ENCODE peak calls at places on chromosomes 2 and 18, in four cellular contexts. Y, S, R and E are unnamed samples.

GRCh38 chr2:238100821-238101771 is 956 bp downstream of the ESPNL start:
- DNase-seq in Y (no peak), S (no peak), R (no peak), E (no peak)

GRCh38 chr2:120594856-120595685 is 140.6 kb upstream of the GLI2 start:
- DNase-seq in Y (peak; percentile 59), S (no peak), R (peak; percentile 30), E (no peak)

GRCh38 chr2:101524811-101525430 is 50.0 kb upstream of the RFX8 start:
- DNase-seq in Y (no peak), S (peak; percentile 16), R (no peak), E (no peak)

GRCh38 chr18:36302676-36303075 is 5.2 kb downstream of the FHOD3 start:
- DNase-seq in Y (no peak), S (no peak), R (no peak), E (no peak)

GRCh38 chr2:233041722-233042323 is 9.4 kb downstream of the NEU2 start:
- DNase-seq in Y (no peak), S (no peak), R (no peak), E (no peak)

GRCh38 chr2:208406474-208407451 is at the start of gene PTH2R:
- DNase-seq in Y (peak; percentile 63), S (no peak), R (peak; percentile 24), E (peak; percentile 18)

GRCh38 chr2:228039752-228040534 is 141.5 kb downstream of the SPHKAP start:
- DNase-seq in Y (no peak), S (peak; percentile 41), R (peak; percentile 4), E (peak; percentile 28)

GRCh38 chr2:214706986-214707385 is 102.5 kb downstream of the BARD1 start:
- DNase-seq in Y (no peak), S (no peak), R (no peak), E (no peak)

GRCh38 chr2:235116885-235117492 is 165.2 kb downstream of the SH3BP4 start:
- DNase-seq in Y (no peak), S (peak; percentile 50), R (peak; percentile 10), E (no peak)

GRCh38 chr2:2147024-2147900 is 183.8 kb downstream of the MYT1L start:
- DNase-seq in Y (no peak), S (no peak), R (no peak), E (no peak)

GRCh38 chr2:48450936-48451602 is 78.9 kb upstream of the STON1 start:
- DNase-seq in Y (no peak), S (no peak), R (no peak), E (no peak)

GRCh38 chr2:113324684-113325160 is 46.0 kb upstream of the PAX8 start:
- DNase-seq in Y (peak; percentile 68), S (no peak), R (peak; percentile 88), E (peak; percentile 89)

GRCh38 chr2:70901235-70902066 is 34.2 kb upstream of the ATP6V1B1 start:
- DNase-seq in Y (peak; percentile 69), S (no peak), R (no peak), E (peak; percentile 35)

GRCh38 chr2:196277002-196277401 is 105.6 kb upstream of the STK17B start:
- DNase-seq in Y (no peak), S (no peak), R (peak; percentile 23), E (peak; percentile 31)

GRCh38 chr2:198004921-198005829 is 200.8 kb downstream of the PLCL1 start:
- DNase-seq in Y (no peak), S (no peak), R (no peak), E (no peak)

GRCh38 chr2:105747997-105748396 is 3.3 kb downstream of the NCK2 start:
- DNase-seq in Y (no peak), S (no peak), R (no peak), E (no peak)

GRCh38 chr2:227871375-227871788 is at the start of gene DAW1:
- DNase-seq in Y (peak; percentile 85), S (peak; percentile 21), R (peak; percentile 13), E (peak; percentile 66)

GRCh38 chr2:232142049-232142448 is 180.5 kb downstream of the DIS3L2 start:
- DNase-seq in Y (peak; percentile 44), S (peak; percentile 28), R (peak; percentile 36), E (peak; percentile 47)

GRCh38 chr2:217685255-217685605 is 317.6 kb downstream of the TNS1 start:
- DNase-seq in Y (peak; percentile 21), S (peak; percentile 65), R (no peak), E (peak; percentile 19)

GRCh38 chr2:101251844-101252407 is 760 bp upstream of the CNOT11 start:
- DNase-seq in Y (peak; percentile 46), S (peak; percentile 77), R (no peak), E (peak; percentile 37)

GRCh38 chr2:96156011-96156820 is 11.0 kb upstream of the DUSP2 start:
- DNase-seq in Y (no peak), S (no peak), R (no peak), E (no peak)

GRCh38 chr2:64632855-64633819 is 20.6 kb downstream of the SERTAD2 start:
- DNase-seq in Y (no peak), S (no peak), R (no peak), E (no peak)

GRCh38 chr2:206056286-206056685 is 29.7 kb downstream of the INO80D start:
- DNase-seq in Y (no peak), S (no peak), R (no peak), E (no peak)

GRCh38 chr2:69544951-69545350 is 98.6 kb downstream of the AAK1 start:
- DNase-seq in Y (no peak), S (no peak), R (no peak), E (no peak)

GRCh38 chr2:241801611-241802420 is 7.2 kb upstream of the NEU4 start:
- DNase-seq in Y (peak; percentile 55), S (no peak), R (peak; percentile 77), E (no peak)

GRCh38 chr2:160299540-160299939 is 99.5 kb upstream of the ITGB6 start:
- DNase-seq in Y (no peak), S (no peak), R (no peak), E (no peak)

DNA sequence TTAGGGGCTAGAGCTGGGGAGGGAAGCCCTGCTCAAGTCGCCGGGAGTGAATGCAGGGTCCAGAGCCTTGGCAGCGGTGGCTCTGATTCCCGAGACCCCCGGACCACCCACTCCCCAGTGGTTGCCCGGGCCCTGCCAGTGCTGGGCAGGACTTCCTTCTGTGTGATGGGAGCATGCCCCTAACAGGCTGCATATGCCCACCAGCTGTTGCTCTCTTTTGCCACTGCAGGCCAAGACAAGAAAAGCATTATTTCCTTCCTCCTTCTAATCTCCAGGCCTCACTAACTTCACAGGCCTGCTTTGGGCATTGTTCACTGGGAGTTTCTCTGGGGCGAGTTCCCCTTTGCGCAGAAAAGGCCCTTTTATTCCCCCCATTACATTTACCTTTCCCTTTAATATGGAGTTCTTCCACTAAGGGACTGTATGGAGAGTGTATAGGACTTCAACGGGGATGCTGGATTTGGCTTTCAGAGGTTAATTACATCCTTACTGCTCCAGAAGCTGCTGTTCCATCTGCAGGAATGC is 249.1 kb upstream of the SIX2 start:
- DNase-seq in Y (no peak), S (no peak), R (no peak), E (no peak)
- TF ChIP-seq ELF4 in Y (no peak), S (no peak), R (no peak), E (no peak)

GRCh38 chr2:165440367-165440766 is 29.1 kb upstream of the CSRNP3 start:
- DNase-seq in Y (no peak), S (no peak), R (no peak), E (no peak)
- TF ChIP-seq ELF4 in Y (no peak), S (no peak), R (no peak), E (no peak)

DNA sequence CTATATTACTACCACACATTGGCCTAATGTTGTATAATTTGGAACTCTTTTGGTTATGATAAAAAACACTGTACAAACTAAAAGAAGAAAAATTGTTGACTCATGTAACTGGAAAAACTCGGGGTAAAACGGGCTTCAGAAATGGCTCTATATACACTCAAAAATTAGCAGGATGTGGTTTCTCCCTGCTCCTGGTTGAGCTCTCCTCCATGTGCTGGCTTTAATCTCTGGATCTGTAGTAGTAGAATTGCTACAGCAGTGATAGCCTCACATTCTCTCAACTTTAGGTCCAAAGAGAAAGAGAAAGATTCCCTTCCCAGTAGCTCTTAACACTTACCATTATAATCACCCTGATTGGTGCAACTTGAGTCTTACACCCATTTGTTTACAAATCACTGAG is 274.9 kb upstream of the GALNT5 start:
- DNase-seq in Y (no peak), S (no peak), R (no peak), E (no peak)
- TF ChIP-seq ELF4 in Y (no peak), S (no peak), R (no peak), E (no peak)

GRCh38 chr18:48887294-48887904 is 63.4 kb downstream of the SMAD7 start:
- DNase-seq in Y (no peak), S (no peak), R (no peak), E (no peak)
- TF ChIP-seq ELF4 in Y (no peak), S (no peak), R (no peak), E (no peak)

GRCh38 chr2:106843910-106844250 is 42.1 kb downstream of the ST6GAL2 start:
- DNase-seq in Y (no peak), S (no peak), R (no peak), E (no peak)

GRCh38 chr2:106843001-106843909 is 42.7 kb downstream of the ST6GAL2 start:
- DNase-seq in Y (no peak), S (no peak), R (no peak), E (no peak)

GRCh38 chr2:106849253-106849652 is 36.7 kb downstream of the ST6GAL2 start:
- DNase-seq in Y (no peak), S (no peak), R (no peak), E (no peak)

GRCh38 chr2:106847366-106847765 is 38.6 kb downstream of the ST6GAL2 start:
- DNase-seq in Y (no peak), S (no peak), R (no peak), E (no peak)

DNA sequence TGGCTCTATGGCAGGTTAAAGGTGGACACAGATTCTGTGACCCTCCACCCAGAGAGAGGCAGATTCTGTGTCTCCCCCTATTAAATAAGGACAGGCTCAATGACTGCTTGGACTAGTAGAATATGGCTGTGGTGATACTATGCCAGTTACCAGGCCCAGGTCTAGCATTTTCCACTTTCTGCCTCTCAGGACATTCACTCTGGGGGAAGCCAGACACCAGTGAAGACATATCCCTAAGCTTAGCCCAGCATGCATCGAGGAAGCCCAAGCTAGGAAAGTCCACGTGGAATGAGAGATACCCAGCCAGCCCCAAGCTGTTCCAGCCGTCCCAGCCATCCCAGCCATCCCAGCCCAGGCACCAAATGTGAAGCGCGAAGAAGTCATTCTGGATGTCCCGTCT is 40.3 kb downstream of the ST6GAL2 start:
- DNase-seq in Y (no peak), S (no peak), R (no peak), E (no peak)
- TF ChIP-seq ELF4 in Y (no peak), S (no peak), R (no peak), E (no peak)

DNA sequence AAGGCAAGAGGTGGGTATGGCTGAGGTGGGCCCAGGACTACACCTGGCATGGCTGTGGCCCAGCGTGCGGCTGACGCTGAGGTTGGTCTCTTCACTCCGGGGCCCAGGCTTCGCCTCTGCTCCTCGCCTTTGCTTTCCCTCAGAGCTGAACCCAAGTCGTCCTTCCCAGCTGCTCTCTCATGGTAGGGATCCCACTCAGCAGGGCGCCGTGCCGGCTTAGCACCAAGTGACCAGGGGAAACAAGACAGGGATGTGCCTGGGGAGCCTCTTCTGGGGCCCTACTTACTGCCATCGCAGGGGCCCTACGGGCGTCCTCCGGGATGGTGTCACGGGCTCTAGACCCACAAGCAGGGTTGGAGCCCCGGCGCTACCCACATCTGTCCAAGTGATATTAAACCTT is 138.1 kb upstream of the ALKAL2 start:
- DNase-seq in Y (no peak), S (no peak), R (no peak), E (no peak)
- TF ChIP-seq ELF4 in Y (no peak), S (no peak), R (no peak), E (no peak)

GRCh38 chr18:39414009-39414700 is 1848.6 kb upstream of the CELF4 start:
- DNase-seq in Y (no peak), S (no peak), R (no peak), E (no peak)
- TF ChIP-seq ELF4 in Y (no peak), S (no peak), R (no peak), E (no peak)

GRCh38 chr2:30569991-30570390 is 122.9 kb downstream of the LCLAT1 start:
- DNase-seq in Y (no peak), S (no peak), R (no peak), E (no peak)
- TF ChIP-seq ELF4 in Y (no peak), S (no peak), R (no peak), E (no peak)